ENCODE peak calls at places on chromosomes 7 and 10, in six cellular contexts. Q, P, R, C, L and T are unnamed samples.

GRCh38 chr10:15163261-15163864 is 5.1 kb downstream of the NMT2 start:
- DNase-seq in C (no peak), R (no peak), P (no peak), Q (no peak), L (no peak), T (no peak)

GRCh38 chr7:85025312-85025756 is 161.5 kb downstream of the SEMA3D start:
- DNase-seq in R (no peak), C (no peak), Q (no peak), L (no peak), P (no peak), T (no peak)

GRCh38 chr10:6204341-6205191 is 1.8 kb downstream of the PFKFB3 start:
- DNase-seq in P (no peak), C (peak), L (no peak), Q (no peak), R (no peak), T (no peak)

GRCh38 chr10:5545426-5545777 is 20.6 kb downstream of the CALML3 start:
- DNase-seq in L (no peak), C (no peak), R (peak), P (no peak), Q (no peak), T (no peak)

GRCh38 chr7:131161103-131161502 is 166.6 kb upstream of the MKLN1 start:
- DNase-seq in R (no peak), P (no peak), L (no peak), Q (no peak), C (no peak), T (no peak)

GRCh38 chr10:34116780-34117179 is 698.3 kb downstream of the PARD3 start:
- DNase-seq in L (no peak), C (no peak), P (no peak), R (peak), Q (no peak), T (peak)

GRCh38 chr7:112171673-112172072 is 34.5 kb downstream of the DOCK4 start:
- DNase-seq in C (no peak), R (no peak), P (no peak), L (no peak), Q (no peak), T (no peak)

GRCh38 chr10:62384447-62385081 is 10.4 kb downstream of the ZNF365 start:
- DNase-seq in L (no peak), P (peak), Q (no peak), C (no peak), R (no peak), T (no peak)

GRCh38 chr7:155694846-155695245 is 50.4 kb downstream of the RBM33 start:
- DNase-seq in L (no peak), P (no peak), Q (no peak), C (no peak), R (no peak), T (no peak)

GRCh38 chr10:98587156-98587555 is 140.4 kb upstream of the HPS1 start:
- DNase-seq in L (no peak), P (no peak), Q (no peak), C (no peak), R (no peak), T (no peak)

GRCh38 chr10:132382231-132382922 is 14.6 kb upstream of the PWWP2B start:
- DNase-seq in P (no peak), L (no peak), Q (no peak), C (no peak), R (no peak), T (no peak)

GRCh38 chr7:34207810-34208209 is 302.5 kb downstream of the BMPER start:
- DNase-seq in Q (no peak), L (no peak), C (no peak), P (no peak), R (no peak), T (no peak)

GRCh38 chr10:21811245-21811585 is 192.3 kb downstream of the DNAJC1 start:
- DNase-seq in L (peak), P (no peak), C (no peak), Q (no peak), R (no peak), T (no peak)

GRCh38 chr10:128172756-128173155 is 46.5 kb upstream of the MKI67 start:
- DNase-seq in Q (no peak), L (no peak), C (no peak), R (no peak), P (no peak), T (no peak)

GRCh38 chr7:116554911-116555310 is 30.1 kb downstream of the CAV1 start:
- DNase-seq in Q (no peak), R (no peak), L (no peak), P (no peak), C (no peak), T (no peak)

GRCh38 chr7:70776627-70777101 is 355.3 kb upstream of the GALNT17 start:
- DNase-seq in Q (peak), L (no peak), P (no peak), C (no peak), R (no peak), T (no peak)

GRCh38 chr7:50725774-50726173 is 56.9 kb downstream of the GRB10 start:
- DNase-seq in C (no peak), P (no peak), Q (no peak), R (no peak), L (no peak), T (no peak)

GRCh38 chr7:32846630-32847225 is 44.8 kb downstream of the KBTBD2 start:
- DNase-seq in R (peak), C (peak), P (peak), Q (peak), L (peak), T (peak)

GRCh38 chr10:19762026-19762425 is 54.2 kb upstream of the PLXDC2 start:
- DNase-seq in C (no peak), L (no peak), Q (no peak), R (no peak), P (no peak), T (no peak)

GRCh38 chr7:28225581-28225980 is 45.0 kb upstream of the JAZF1 start:
- DNase-seq in L (no peak), C (no peak), R (no peak), Q (no peak), P (no peak), T (no peak)

GRCh38 chr7:152577339-152577738 is 98.6 kb downstream of the XRCC2 start:
- DNase-seq in R (no peak), C (no peak), P (no peak), Q (no peak), L (no peak), T (no peak)

GRCh38 chr7:51108134-51108533 is 208.5 kb downstream of the COBL start:
- DNase-seq in L (no peak), P (no peak), C (peak), Q (no peak), R (no peak), T (no peak)

GRCh38 chr7:138729444-138729843 is 28.3 kb upstream of the SVOPL start:
- DNase-seq in R (no peak), C (no peak), L (no peak), P (no peak), Q (no peak), T (no peak)

GRCh38 chr10:18261660-18262292 is 121.6 kb downstream of the CACNB2 start:
- DNase-seq in Q (no peak), P (no peak), L (no peak), R (no peak), C (no peak), T (peak)

GRCh38 chr7:91519241-91520200 is 255.3 kb downstream of the FZD1 start:
- DNase-seq in Q (no peak), C (no peak), L (no peak), R (no peak), P (no peak), T (no peak)

GRCh38 chr10:22615819-22616499 is 98.4 kb downstream of the PIP4K2A start:
- DNase-seq in Q (peak), P (no peak), R (no peak), C (no peak), L (peak), T (peak)

DNA sequence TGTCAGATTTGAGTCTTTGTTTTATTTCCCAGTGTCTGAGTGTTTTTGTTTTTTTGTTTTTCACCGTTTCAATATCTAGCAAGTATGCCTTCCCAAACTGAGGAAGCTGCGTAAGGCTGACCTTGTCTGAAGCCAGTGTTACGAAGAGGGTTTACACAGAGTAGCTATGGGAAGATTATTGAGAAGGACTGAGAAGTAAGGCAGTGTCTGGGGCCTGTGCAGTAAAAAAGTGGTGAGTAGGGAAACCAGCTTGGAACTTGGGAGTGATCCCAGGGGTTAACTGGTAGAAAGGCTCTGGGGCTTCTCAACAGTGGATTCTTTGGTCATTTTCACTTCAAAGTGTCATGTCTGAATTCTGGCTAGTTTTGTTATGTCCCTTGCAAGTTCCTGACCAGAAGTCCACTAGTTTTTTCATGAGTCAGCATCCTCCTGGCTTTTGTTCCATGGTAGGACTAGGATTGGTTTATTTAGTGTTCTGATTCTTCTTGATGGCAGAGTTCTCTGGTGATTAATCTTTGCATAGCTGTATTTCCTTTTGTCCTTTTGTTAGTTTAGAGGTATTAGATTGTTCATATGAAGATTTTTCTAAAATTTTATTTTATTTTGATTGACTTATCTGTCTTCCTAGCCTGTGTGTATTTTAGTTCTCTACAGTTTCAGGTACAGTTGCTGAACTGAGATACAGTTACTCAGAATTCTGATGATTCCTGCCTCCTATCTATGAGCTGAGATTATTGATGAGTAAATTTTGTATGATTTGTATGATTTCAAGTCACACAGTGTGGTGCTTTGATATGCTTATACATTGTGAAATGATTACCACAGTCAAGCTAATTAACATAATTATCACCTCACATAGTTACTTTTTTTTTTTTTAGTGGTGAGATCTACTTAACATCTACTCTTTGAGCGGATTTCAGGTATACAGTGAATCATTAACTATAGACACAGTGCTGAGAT is 19.0 kb downstream of the GARS1 start:
- DNase-seq in Q (no peak), C (no peak), P (no peak), L (no peak), R (no peak), T (no peak)
- TF ChIP-seq ATF3 in Q (no peak), C (no peak), P (no peak), L (no peak), R (no peak), T (no peak)

GRCh38 chr7:149734514-149735075 is 38.8 kb downstream of the ZNF467 start:
- DNase-seq in L (no peak), P (no peak), R (no peak), C (peak), Q (no peak), T (no peak)

GRCh38 chr7:149735181-149735602 is 38.2 kb downstream of the ZNF467 start:
- DNase-seq in L (no peak), C (peak), R (no peak), P (no peak), Q (no peak), T (no peak)

GRCh38 chr7:149732611-149733010 is 40.8 kb downstream of the ZNF467 start:
- DNase-seq in P (no peak), L (no peak), R (no peak), C (no peak), Q (no peak), T (no peak)

GRCh38 chr7:149733131-149733531 is 40.3 kb downstream of the ZNF467 start:
- DNase-seq in Q (no peak), P (no peak), L (no peak), R (no peak), C (no peak), T (no peak)

DNA sequence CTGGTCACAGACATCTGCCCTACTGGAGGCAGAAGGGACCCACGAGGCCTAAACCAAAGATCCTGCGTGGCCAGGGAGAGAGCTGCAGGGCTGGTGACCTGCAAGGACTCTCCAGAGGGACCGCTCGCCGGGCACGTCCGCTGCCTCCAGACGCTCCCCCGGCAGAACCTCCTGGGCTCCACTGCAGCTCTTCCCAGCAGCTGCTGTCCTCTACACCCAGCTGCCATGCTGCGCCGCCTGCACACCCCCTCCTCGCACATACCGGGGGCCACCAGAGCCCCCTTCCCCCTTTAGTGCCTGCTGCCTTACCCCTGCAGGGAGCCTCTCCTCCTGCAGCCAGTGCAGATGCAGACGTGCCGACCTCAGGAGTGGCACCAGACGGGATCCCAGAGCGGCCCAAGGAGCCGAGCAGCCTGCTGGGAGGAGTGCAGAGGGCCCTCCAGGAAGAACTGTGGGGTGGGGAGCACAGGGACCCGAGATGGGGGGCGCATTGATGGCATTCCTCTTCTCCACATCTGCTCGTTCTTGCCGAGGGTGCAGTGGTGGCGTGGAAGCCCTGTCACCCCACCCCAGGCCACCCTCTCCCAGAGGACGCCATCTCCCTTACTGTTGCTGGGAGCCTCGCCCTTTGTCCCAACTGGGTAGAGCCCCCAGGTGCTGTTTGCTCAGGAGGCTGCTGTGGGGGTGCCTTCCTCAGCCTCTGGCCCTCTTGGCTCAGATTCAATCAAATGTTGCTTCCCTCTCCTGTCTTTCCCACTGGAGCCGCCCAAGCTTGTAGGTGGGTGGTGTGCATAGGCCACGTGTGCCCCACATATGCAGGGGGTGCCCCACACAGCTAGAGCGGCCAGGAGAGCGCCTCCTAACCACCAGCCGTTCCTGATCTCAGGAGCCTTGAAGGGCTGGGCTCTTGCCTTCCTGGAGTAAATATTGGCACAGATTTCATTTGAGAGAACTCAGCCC is 39.6 kb downstream of the ZNF467 start:
- DNase-seq in R (no peak), P (no peak), Q (no peak), L (no peak), C (no peak), T (no peak)
- TF ChIP-seq ATF3 in R (no peak), P (no peak), Q (no peak), L (no peak), C (no peak), T (no peak)

GRCh38 chr7:133502498-133502897 is 249.6 kb downstream of the EXOC4 start:
- DNase-seq in C (no peak), L (no peak), P (no peak), R (no peak), Q (no peak), T (no peak)

GRCh38 chr7:133510326-133511055 is 257.6 kb downstream of the EXOC4 start:
- DNase-seq in R (no peak), L (no peak), P (no peak), C (no peak), Q (no peak), T (no peak)

GRCh38 chr7:133509822-133510221 is 256.9 kb downstream of the EXOC4 start:
- DNase-seq in Q (no peak), C (no peak), P (no peak), L (no peak), R (no peak), T (no peak)

DNA sequence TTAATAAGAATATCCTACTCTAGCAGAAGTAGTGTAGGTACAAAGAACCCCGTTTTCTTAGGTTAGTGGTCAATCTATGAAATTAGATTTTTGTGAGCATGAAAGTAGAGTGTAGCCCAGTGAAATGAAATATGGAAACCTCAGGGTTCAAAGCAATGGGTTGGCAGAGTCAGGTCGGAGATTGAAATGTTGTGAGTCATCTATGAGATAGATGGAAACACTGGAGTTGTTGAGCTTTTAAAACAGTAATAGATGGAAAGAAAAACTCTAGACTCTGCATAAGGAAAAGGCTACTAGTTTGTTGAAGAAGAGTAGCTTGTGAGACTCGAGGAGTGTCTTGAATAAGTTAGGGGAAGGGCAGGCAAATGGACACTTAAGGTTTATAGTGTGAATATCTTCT is 251.9 kb downstream of the EXOC4 start:
- DNase-seq in P (no peak), Q (no peak), R (no peak), C (no peak), L (no peak), T (no peak)
- TF ChIP-seq ATF3 in P (no peak), Q (no peak), R (no peak), C (no peak), L (no peak), T (no peak)

GRCh38 chr7:76283254-76284159 is 19.0 kb upstream of the HSPB1 start:
- DNase-seq in Q (no peak), R (no peak), P (no peak), C (no peak), L (no peak), T (no peak)

GRCh38 chr7:76281706-76282343 is 20.6 kb upstream of the HSPB1 start:
- DNase-seq in Q (no peak), R (no peak), P (no peak), L (no peak), C (no peak), T (no peak)

GRCh38 chr7:76280408-76280807 is 22.1 kb upstream of the HSPB1 start:
- DNase-seq in L (no peak), Q (no peak), C (no peak), P (no peak), R (peak), T (no peak)

GRCh38 chr7:76281006-76281705 is 21.3 kb upstream of the HSPB1 start:
- DNase-seq in P (no peak), C (no peak), Q (no peak), R (no peak), L (peak), T (no peak)

DNA sequence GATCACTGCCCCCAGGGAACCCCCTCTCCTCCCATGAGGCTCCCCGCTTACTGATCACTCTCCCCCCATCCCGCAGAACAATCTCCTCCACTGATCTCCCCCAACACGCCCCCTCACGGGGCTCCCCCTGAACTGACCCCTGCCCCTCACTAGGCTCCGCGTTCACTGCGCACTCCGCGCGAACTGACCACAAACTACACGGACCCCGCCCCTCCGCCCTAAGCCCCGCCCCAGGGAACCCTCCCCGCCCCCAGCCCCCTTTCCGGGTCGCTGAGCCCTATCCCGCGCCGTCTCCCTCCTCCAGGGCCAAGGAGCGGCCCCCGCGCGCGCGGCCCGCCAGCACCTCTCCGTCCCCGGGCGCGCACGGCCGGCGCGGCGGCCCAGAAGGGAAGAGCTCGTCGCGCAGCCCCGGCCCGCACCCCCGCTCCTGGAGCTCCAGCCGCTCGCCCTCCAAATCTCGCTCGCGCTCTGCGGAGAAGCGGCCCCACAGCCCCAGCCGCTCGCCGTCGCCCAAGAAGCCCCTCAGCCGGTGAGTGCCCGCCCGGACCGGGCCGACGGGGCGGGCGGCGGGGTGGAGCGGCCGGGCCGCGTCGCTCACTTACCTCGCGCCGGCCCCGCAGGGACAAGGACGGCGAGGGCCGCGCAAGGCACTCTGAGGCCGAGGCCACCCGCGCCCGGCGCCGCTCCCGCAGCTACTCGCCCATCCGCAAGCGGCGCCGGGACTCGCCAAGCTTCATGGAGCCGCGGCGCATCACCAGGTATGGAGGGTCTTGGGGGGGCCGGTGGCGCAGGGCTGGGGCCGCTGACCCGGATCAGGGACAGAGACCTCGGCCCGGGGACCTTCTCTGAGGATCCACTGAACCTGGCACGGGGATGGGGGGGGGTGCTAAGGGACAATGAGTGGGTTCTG is 19.9 kb upstream of the HSPB1 start:
- DNase-seq in C (peak), R (peak), Q (no peak), L (peak), P (no peak), T (no peak)
- TF ChIP-seq ATF3 in C (no peak), R (no peak), Q (no peak), L (no peak), P (no peak), T (no peak)

GRCh38 chr10:29370092-29370611 is 81.3 kb downstream of the LYZL1 start:
- DNase-seq in L (no peak), R (no peak), C (no peak), Q (no peak), P (no peak), T (no peak)
- TF ChIP-seq ATF3 in L (no peak), R (no peak), C (no peak), Q (no peak), P (no peak), T (no peak)

GRCh38 chr10:48257407-48257961 is 17.0 kb downstream of the FRMPD2 start:
- DNase-seq in Q (no peak), L (no peak), R (no peak), C (peak), P (no peak), T (no peak)

GRCh38 chr10:48252354-48252650 is 22.2 kb downstream of the FRMPD2 start:
- DNase-seq in R (no peak), C (peak), P (no peak), L (no peak), Q (no peak), T (no peak)

GRCh38 chr10:48253970-48254657 is 20.4 kb downstream of the FRMPD2 start:
- DNase-seq in R (no peak), P (no peak), C (no peak), L (no peak), Q (no peak), T (no peak)

GRCh38 chr10:48255722-48256121 is 18.8 kb downstream of the FRMPD2 start:
- DNase-seq in C (peak), R (no peak), L (no peak), P (no peak), Q (no peak), T (no peak)

GRCh38 chr10:48254745-48255144 is 19.8 kb downstream of the FRMPD2 start:
- DNase-seq in L (no peak), P (no peak), R (no peak), Q (no peak), C (no peak), T (no peak)
- TF ChIP-seq ATF3 in L (no peak), P (no peak), R (no peak), Q (no peak), C (no peak), T (no peak)